ENCODE peak calls at places on chromosomes 2 and 18, in nine cellular contexts. C, I, B, Y, T, K, D, Z and H are unnamed samples.
A peak's percentile ranks its signal among the peaks of the same experiment; 100 is the strongest.

GRCh38 chr2:120599656-120600055 is 136.0 kb upstream of the GLI2 start:
- DNase-seq in C (no peak), I (no peak), B (no peak), Y (no peak), T (no peak), K (no peak), D (no peak), Z (no peak), H (no peak)

GRCh38 chr2:108776475-108776874 is 10.1 kb upstream of the CCDC138 start:
- DNase-seq in C (no peak), I (peak; percentile 62), B (no peak), Y (no peak), T (no peak), K (no peak), D (no peak), Z (no peak), H (no peak)

GRCh38 chr2:45759310-45759851 is 107.9 kb downstream of the PRKCE start:
- DNase-seq in C (no peak), I (no peak), B (no peak), Y (no peak), T (no peak), K (peak; percentile 39), D (no peak), Z (no peak), H (no peak)

GRCh38 chr2:177733-178132 is 86.1 kb downstream of the SH3YL1 start:
- DNase-seq in C (no peak), I (no peak), B (no peak), Y (no peak), T (no peak), K (no peak), D (no peak), Z (no peak), H (no peak)

GRCh38 chr2:37448342-37449120 is 104.1 kb downstream of the QPCT start:
- DNase-seq in C (no peak), I (no peak), B (no peak), Y (no peak), T (no peak), K (no peak), D (no peak), Z (no peak), H (no peak)

GRCh38 chr2:129716781-129717559 is 262.5 kb upstream of the RAB6C start:
- DNase-seq in C (no peak), I (no peak), B (no peak), Y (no peak), T (no peak), K (no peak), D (no peak), Z (no peak), H (no peak)

GRCh38 chr2:239723486-239724193 is 301.5 kb downstream of the NDUFA10 start:
- DNase-seq in C (no peak), I (no peak), B (no peak), Y (no peak), T (no peak), K (no peak), D (no peak), Z (peak; percentile 19), H (peak; percentile 41)

GRCh38 chr2:157124731-157125130 is 132.8 kb upstream of the GALNT5 start:
- DNase-seq in C (no peak), I (no peak), B (no peak), Y (no peak), T (no peak), K (no peak), D (no peak), Z (no peak), H (no peak)

GRCh38 chr18:12406376-12407111 is 1.2 kb upstream of the PRELID3A start:
- DNase-seq in C (no peak), I (no peak), B (no peak), Y (no peak), T (no peak), K (no peak), D (no peak), Z (no peak), H (no peak)

GRCh38 chr2:70674636-70675430 is 93.2 kb downstream of the ADD2 start:
- DNase-seq in C (no peak), I (no peak), B (no peak), Y (no peak), T (no peak), K (no peak), D (no peak), Z (no peak), H (peak; percentile 20)

GRCh38 chr2:128318776-128319456 is at the start of gene HS6ST1:
- DNase-seq in C (peak; percentile 83), I (no peak), B (peak; percentile 60), Y (peak; percentile 91), T (peak; percentile 74), K (peak; percentile 91), D (peak; percentile 91), Z (peak; percentile 81), H (peak; percentile 91)
- TF ChIP-seq POLR2A in C (no peak), I (peak; percentile 70), B (peak; percentile 82), Y (no peak), T (no peak), K (no peak), D (peak; percentile 85), Z (no peak), H (no peak)

DNA sequence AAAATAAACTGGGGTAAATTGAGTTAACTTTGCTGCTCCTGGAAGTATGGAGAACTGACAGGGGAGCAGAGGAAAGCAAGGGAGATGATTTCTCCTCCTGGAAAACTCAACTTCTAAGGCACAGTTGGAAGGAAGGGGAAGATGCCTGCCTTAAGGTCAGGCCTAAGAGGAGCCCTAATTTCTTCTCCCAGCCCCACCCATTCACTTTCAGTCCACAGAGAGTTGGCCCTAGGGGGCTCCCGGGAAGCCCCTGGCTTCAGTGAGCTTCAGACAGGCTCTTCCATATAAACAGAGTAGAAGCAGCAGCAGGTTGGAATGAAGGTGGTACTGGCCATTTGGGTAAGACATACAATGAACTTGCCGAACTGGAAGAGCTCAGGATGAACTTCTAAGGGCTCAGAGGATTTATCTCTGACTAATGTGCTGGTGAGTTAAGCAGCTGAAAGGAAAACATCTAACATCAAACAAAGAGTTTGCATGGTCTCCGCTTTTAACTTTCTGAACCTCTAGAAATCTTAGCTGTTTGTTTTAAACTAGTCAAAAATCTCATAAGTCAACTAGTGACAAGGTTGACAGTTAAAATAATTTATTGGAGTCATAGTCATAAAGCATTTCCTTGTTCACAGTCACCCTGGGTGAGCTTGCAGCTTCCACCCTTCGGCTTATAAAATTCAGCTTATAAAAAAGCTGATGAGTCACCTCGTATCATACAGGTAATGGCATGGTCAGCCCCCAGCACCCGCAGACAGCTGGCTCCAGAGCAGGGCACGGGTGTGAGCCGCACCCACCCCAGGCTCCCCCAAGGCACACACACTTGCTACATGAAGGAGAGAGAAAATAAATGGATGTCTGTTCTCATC is 9.8 kb downstream of the MALL start:
- DNase-seq in C (no peak), I (no peak), B (peak; percentile 92), Y (peak; percentile 82), T (no peak), K (no peak), D (no peak), Z (no peak), H (no peak)
- TF ChIP-seq POLR2A in C (no peak), I (no peak), B (no peak), Y (peak; percentile 71), T (no peak), K (no peak), D (no peak), Z (no peak), H (no peak)

GRCh38 chr2:15708865-15709820 is 117.5 kb downstream of the DDX1 start:
- DNase-seq in C (no peak), I (no peak), B (no peak), Y (no peak), T (no peak), K (no peak), D (no peak), Z (no peak), H (no peak)
- TF ChIP-seq POLR2A in C (no peak), I (no peak), B (no peak), Y (no peak), T (no peak), K (no peak), D (no peak), Z (no peak), H (no peak)

GRCh38 chr2:231709981-231710750 is 1.8 kb downstream of the PTMA start:
- DNase-seq in C (peak; percentile 78), I (peak; percentile 28), B (peak; percentile 71), Y (peak; percentile 90), T (peak; percentile 72), K (peak; percentile 87), D (peak; percentile 89), Z (peak; percentile 83), H (peak; percentile 92)
- TF ChIP-seq POLR2A in C (peak; percentile 96), I (no peak), B (peak; percentile 52), Y (peak; percentile 82), T (peak; percentile 87), K (peak; percentile 46), D (peak; percentile 93), Z (no peak), H (peak; percentile 66)